ENCODE peak calls at places on chromosomes 4 and X, in five cellular contexts. C is GM12892, Y is HCT116, P is A549, S is body of pancreas. F is an unnamed sample.

GRCh38 chrX:66015152-66015827 is 24.6 kb downstream of the VSIG4 start:
- DNase-seq in C (no peak), Y (no peak), P (no peak), S (no peak), F (peak; percentile 78)

GRCh38 chr4:8534129-8534528 is 46.1 kb upstream of the GPR78 start:
- DNase-seq in C (no peak), Y (peak; percentile 39), P (no peak), S (peak; percentile 77), F (peak; percentile 45)

GRCh38 chrX:99469439-99469838 is 940.6 kb downstream of the PCDH19 start:
- DNase-seq in C (no peak), Y (no peak), P (no peak), S (no peak), F (no peak)

GRCh38 chr4:151801547-151802516 is 41.0 kb upstream of the GATB start:
- DNase-seq in C (no peak), Y (peak; percentile 51), P (peak; percentile 14), S (peak; percentile 53), F (peak; percentile 43)

GRCh38 chr4:3705236-3705987 is 60.8 kb upstream of the ADRA2C start:
- DNase-seq in C (no peak), Y (no peak), P (no peak), S (no peak), F (no peak)

GRCh38 chrX:154327026-154327820 is 31.6 kb downstream of the TKTL1 start:
- DNase-seq in C (no peak), Y (no peak), P (no peak), S (peak; percentile 32), F (no peak)

GRCh38 chr4:184287697-184288255 is 70.1 kb upstream of the ENPP6 start:
- DNase-seq in C (no peak), Y (no peak), P (no peak), S (peak; percentile 51), F (no peak)

GRCh38 chrX:71872542-71873458 is 37.8 kb upstream of the NHSL2 start:
- DNase-seq in C (no peak), Y (no peak), P (no peak), S (no peak), F (no peak)

GRCh38 chr4:64508089-64508488 is 98.8 kb upstream of the TECRL start:
- DNase-seq in C (no peak), Y (no peak), P (no peak), S (no peak), F (no peak)

DNA sequence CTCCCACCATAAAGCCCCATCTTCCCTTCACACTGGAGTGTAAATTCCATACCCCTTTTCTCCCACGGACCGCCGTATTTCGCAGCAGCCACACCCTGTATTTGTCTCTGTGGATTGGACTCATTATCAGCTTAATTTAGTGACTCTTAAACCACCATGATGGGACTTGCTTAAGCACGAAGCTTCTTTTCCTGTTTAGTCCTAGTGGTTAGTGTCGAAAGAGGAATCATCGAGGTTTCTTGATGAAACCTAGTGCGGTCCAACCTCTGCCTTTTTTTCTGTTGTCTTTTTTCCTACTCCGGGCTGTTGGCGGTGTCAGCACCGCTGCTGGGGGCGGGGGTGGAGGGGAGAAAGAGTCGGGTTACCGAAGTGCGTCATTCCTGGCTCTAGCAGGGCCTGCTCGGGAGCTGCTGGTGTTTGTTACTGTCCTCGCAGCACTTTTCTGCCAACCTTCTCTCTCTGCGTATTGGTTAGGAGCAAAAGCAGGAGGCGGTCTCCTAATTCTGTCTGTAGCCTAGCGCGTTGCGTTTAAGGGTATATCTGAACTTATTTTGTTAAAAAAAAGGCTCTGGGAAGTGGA is 1.4 kb downstream of the STAG2 start:
- DNase-seq in C (peak; percentile 25), Y (peak; percentile 75), P (peak; percentile 83), S (peak; percentile 91), F (peak; percentile 75)
- TF ChIP-seq POLR2A in C (peak; percentile 64), Y (no peak), P (no peak), S (peak; percentile 85), F (peak; percentile 83)

DNA sequence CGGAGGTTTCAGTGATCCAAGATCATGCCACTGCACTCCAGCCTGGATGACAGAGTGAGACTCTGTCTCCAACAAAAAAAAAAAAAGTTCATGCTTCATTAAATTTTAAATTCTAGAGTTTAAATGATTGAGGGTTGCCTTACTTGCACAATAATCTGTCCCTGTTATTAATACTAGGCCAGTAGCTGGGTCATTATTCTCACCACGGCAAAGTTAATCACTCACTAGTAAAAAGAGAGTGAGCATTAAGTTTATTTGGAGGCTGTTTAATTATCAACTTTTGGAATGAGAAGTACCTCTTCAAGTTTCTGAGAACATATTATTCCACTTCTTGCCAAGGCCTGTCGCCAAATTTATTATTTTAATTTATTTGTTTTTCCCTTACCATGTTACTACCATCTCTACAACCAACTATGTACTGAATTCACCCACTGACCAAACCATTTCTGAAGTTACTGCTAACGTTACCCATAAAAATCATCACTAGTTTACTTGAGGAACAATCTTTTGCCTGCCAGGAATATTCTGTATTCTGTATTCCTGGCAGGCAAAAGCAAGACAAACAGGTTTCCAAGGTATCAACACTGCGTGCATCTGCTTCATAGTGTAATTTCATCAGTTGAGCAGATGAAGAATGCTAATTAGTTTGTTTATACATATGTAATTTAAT is 26.5 kb downstream of the GUCY1A1 start:
- DNase-seq in C (no peak), Y (no peak), P (no peak), S (no peak), F (no peak)
- TF ChIP-seq POLR2A in C (no peak), Y (no peak), P (no peak), S (no peak), F (no peak)

GRCh38 chrX:45765726-45766125 is 565.0 kb upstream of the DIPK2B start:
- DNase-seq in C (no peak), Y (no peak), P (no peak), S (no peak), F (no peak)

GRCh38 chrX:45761920-45762319 is 561.2 kb upstream of the DIPK2B start:
- DNase-seq in C (no peak), Y (no peak), P (no peak), S (no peak), F (no peak)

GRCh38 chrX:45767021-45767491 is 566.4 kb upstream of the DIPK2B start:
- DNase-seq in C (no peak), Y (no peak), P (no peak), S (no peak), F (no peak)

GRCh38 chrX:45765281-45765680 is 564.6 kb upstream of the DIPK2B start:
- DNase-seq in C (no peak), Y (no peak), P (no peak), S (no peak), F (no peak)

DNA sequence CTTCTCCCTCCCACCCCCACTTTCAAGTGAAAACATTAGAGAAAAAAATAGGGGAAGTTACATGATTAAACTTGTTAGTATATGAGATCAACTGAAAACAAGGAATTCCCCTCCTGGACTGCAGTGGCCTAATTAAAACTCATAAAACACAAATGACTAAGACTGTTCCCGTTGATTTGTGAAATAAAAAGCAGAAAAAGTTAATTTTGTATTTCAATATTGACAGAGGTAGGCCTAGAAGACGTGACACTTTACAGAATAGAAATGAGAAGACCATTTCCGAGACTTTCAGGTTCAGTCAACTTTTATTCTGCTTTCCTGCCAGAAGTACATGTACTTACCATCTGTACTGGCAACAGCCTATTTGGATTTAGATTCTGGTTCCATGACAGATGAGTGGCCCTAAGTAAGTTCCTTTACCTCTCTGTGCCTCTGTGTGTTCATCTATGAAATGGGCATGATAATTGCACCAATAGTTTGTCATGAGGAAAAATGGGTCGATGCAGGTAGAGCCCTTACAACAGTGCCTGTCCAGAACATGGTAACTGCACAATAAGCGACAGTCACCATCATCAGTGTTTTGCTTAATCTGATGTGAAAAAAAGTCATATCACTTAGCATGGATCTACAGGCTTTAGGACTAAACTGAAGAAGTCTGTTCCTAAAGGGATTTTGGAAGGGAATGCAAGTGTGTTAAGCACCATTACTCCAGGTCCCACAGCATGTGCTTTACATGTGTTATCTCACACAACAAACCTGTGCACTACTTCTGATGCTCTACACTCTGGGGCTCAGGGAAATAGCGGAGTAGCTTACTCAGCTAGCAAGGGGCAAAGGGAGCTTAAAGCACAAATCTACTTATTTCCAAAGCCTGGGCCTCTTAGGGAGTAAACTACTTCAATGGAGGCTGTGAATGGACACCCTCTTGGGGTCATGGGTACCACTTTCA is 562.3 kb upstream of the DIPK2B start:
- DNase-seq in C (no peak), Y (no peak), P (no peak), S (no peak), F (no peak)
- TF ChIP-seq POLR2A in C (no peak), Y (no peak), P (no peak), S (no peak), F (no peak)

GRCh38 chr4:23774932-23775331 is 114.9 kb downstream of the PPARGC1A start:
- DNase-seq in C (no peak), Y (no peak), P (no peak), S (no peak), F (no peak)
- TF ChIP-seq POLR2A in C (no peak), Y (no peak), P (no peak), S (no peak), F (no peak)

GRCh38 chr4:148364525-148364924 is 77.7 kb downstream of the NR3C2 start:
- DNase-seq in C (no peak), Y (no peak), P (no peak), S (no peak), F (no peak)

GRCh38 chr4:148375581-148375980 is 66.6 kb downstream of the NR3C2 start:
- DNase-seq in C (no peak), Y (no peak), P (no peak), S (no peak), F (no peak)

GRCh38 chr4:148367756-148368155 is 74.5 kb downstream of the NR3C2 start:
- DNase-seq in C (no peak), Y (no peak), P (no peak), S (no peak), F (no peak)

GRCh38 chr4:148373093-148373492 is 69.1 kb downstream of the NR3C2 start:
- DNase-seq in C (no peak), Y (no peak), P (no peak), S (no peak), F (no peak)

GRCh38 chr4:148369919-148370318 is 72.3 kb downstream of the NR3C2 start:
- DNase-seq in C (no peak), Y (no peak), P (no peak), S (no peak), F (no peak)
- TF ChIP-seq POLR2A in C (no peak), Y (no peak), P (no peak), S (no peak), F (no peak)

DNA sequence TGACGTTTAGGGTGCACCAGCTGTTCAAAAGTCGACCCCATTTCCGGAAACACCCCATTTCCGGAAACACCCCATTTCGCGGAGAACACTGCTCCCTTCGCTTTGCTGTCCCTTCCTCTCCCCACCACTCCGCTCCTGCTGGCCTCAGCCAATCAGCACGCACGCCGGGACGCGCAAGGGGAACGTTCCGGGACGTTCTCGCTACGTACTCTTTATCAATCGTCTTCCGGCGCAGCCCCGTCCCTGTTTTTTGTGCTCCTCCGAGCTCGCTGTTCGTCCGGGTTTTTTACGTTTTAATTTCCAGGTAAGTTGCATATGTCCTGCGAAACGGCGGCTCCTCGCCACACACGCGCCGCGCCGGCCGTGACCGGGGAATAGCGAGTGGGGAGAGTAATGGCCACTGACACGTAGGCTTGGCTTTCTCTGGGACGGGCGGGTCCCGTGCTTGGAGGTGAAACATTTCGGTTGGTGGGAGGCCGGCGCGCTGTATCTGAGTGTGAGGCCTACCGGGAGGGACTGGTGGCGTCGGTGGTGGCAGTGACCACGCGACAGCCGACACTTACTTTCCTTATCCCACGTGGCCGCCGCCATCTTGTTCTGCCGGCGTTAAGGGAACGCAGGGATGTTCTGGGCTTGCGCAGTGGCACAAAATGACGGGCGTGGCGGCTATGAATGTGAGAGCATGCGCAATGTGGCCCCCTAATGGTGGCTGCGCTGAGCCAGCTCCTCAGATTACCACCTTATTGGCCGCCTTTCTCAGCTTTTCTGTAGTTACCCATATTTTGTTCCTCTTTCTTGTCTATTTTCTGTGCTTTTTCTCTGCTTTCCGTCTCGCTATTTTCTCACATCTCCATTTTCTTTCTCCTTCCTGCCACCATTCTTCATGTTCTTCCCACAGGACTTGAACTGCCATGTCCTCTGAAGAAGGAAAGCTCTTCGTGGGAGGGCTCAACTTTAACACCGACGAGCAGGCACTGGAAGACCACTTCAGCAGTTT is at the start of gene RBM3:
- DNase-seq in C (peak; percentile 63), Y (peak; percentile 77), P (peak; percentile 86), S (peak; percentile 91), F (peak; percentile 96)
- TF ChIP-seq POLR2A in C (peak; percentile 88), Y (peak; percentile 34), P (peak; percentile 43), S (peak; percentile 96), F (peak; percentile 85)

F was measured in Peyer's patch.